ENCODE peak calls at places on chromosome X, in seven cellular contexts. One of them, this sample, is unnamed.

GRCh38 chrX:104195489-104196084 is 29.3 kb downstream of the FAM199X start:
- DNase-seq in cardiac muscle cell: peak
- DNase-seq in T-helper 2 cell: no peak
- DNase-seq in D341Med: peak
- DNase-seq in substantia nigra: no peak
- DNase-seq in EL: peak
- DNase-seq in activated CD4-positive, alpha-beta T cell treated with anti-CD3 and anti-CD28 coated beads, Interleukin-2, amount 50 U/mL, for 4 hours: no peak
- DNase-seq in this sample: peak

GRCh38 chrX:20265221-20265725 is 1.4 kb downstream of the RPS6KA3 start:
- DNase-seq in cardiac muscle cell: peak
- DNase-seq in T-helper 2 cell: peak
- DNase-seq in D341Med: peak
- DNase-seq in substantia nigra: peak
- DNase-seq in EL: peak
- DNase-seq in activated CD4-positive, alpha-beta T cell treated with anti-CD3 and anti-CD28 coated beads, Interleukin-2, amount 50 U/mL, for 4 hours: peak
- DNase-seq in this sample: peak

GRCh38 chrX:32530802-32531403 is 680.4 kb downstream of the DMD start:
- DNase-seq in cardiac muscle cell: peak
- DNase-seq in T-helper 2 cell: no peak
- DNase-seq in D341Med: no peak
- DNase-seq in substantia nigra: no peak
- DNase-seq in EL: peak
- DNase-seq in activated CD4-positive, alpha-beta T cell treated with anti-CD3 and anti-CD28 coated beads, Interleukin-2, amount 50 U/mL, for 4 hours: no peak
- DNase-seq in this sample: peak

GRCh38 chrX:141176586-141177451 is at the start of gene LDOC1:
- DNase-seq in cardiac muscle cell: peak
- DNase-seq in T-helper 2 cell: peak
- DNase-seq in D341Med: peak
- DNase-seq in substantia nigra: peak
- DNase-seq in EL: peak
- DNase-seq in activated CD4-positive, alpha-beta T cell treated with anti-CD3 and anti-CD28 coated beads, Interleukin-2, amount 50 U/mL, for 4 hours: peak
- DNase-seq in this sample: peak

GRCh38 chrX:24846551-24847170 is 152.9 kb downstream of the POLA1 start:
- DNase-seq in cardiac muscle cell: peak
- DNase-seq in T-helper 2 cell: no peak
- DNase-seq in D341Med: no peak
- DNase-seq in substantia nigra: no peak
- DNase-seq in EL: no peak
- DNase-seq in activated CD4-positive, alpha-beta T cell treated with anti-CD3 and anti-CD28 coated beads, Interleukin-2, amount 50 U/mL, for 4 hours: no peak
- DNase-seq in this sample: no peak

GRCh38 chrX:21266949-21267348 is 107.3 kb upstream of the CNKSR2 start:
- DNase-seq in cardiac muscle cell: no peak
- DNase-seq in T-helper 2 cell: no peak
- DNase-seq in D341Med: no peak
- DNase-seq in substantia nigra: no peak
- DNase-seq in EL: no peak
- DNase-seq in activated CD4-positive, alpha-beta T cell treated with anti-CD3 and anti-CD28 coated beads, Interleukin-2, amount 50 U/mL, for 4 hours: no peak
- DNase-seq in this sample: no peak

GRCh38 chrX:110462957-110463356 is 104.3 kb downstream of the RTL9 start:
- DNase-seq in cardiac muscle cell: no peak
- DNase-seq in T-helper 2 cell: no peak
- DNase-seq in D341Med: no peak
- DNase-seq in substantia nigra: no peak
- DNase-seq in EL: no peak
- DNase-seq in activated CD4-positive, alpha-beta T cell treated with anti-CD3 and anti-CD28 coated beads, Interleukin-2, amount 50 U/mL, for 4 hours: no peak
- DNase-seq in this sample: no peak

GRCh38 chrX:74540635-74541249 is 73.7 kb downstream of the RLIM start:
- DNase-seq in cardiac muscle cell: no peak
- DNase-seq in T-helper 2 cell: no peak
- DNase-seq in D341Med: no peak
- DNase-seq in substantia nigra: no peak
- DNase-seq in EL: no peak
- DNase-seq in activated CD4-positive, alpha-beta T cell treated with anti-CD3 and anti-CD28 coated beads, Interleukin-2, amount 50 U/mL, for 4 hours: no peak
- DNase-seq in this sample: no peak

GRCh38 chrX:3175659-3176438 is 134.6 kb downstream of the ARSF start:
- DNase-seq in cardiac muscle cell: peak
- DNase-seq in T-helper 2 cell: no peak
- DNase-seq in D341Med: no peak
- DNase-seq in substantia nigra: no peak
- DNase-seq in EL: peak
- DNase-seq in activated CD4-positive, alpha-beta T cell treated with anti-CD3 and anti-CD28 coated beads, Interleukin-2, amount 50 U/mL, for 4 hours: no peak
- DNase-seq in this sample: no peak

GRCh38 chrX:49184294-49185061 is 1.7 kb downstream of the PRICKLE3 start:
- DNase-seq in cardiac muscle cell: peak
- DNase-seq in T-helper 2 cell: no peak
- DNase-seq in D341Med: peak
- DNase-seq in substantia nigra: peak
- DNase-seq in EL: peak
- DNase-seq in activated CD4-positive, alpha-beta T cell treated with anti-CD3 and anti-CD28 coated beads, Interleukin-2, amount 50 U/mL, for 4 hours: no peak
- DNase-seq in this sample: peak

GRCh38 chrX:134753185-134754008 is 95.1 kb upstream of the PLAC1 start:
- DNase-seq in cardiac muscle cell: peak
- DNase-seq in T-helper 2 cell: no peak
- DNase-seq in D341Med: no peak
- DNase-seq in substantia nigra: no peak
- DNase-seq in EL: peak
- DNase-seq in activated CD4-positive, alpha-beta T cell treated with anti-CD3 and anti-CD28 coated beads, Interleukin-2, amount 50 U/mL, for 4 hours: no peak
- DNase-seq in this sample: no peak

GRCh38 chrX:148580016-148580415 is 79.6 kb downstream of the AFF2 start:
- DNase-seq in cardiac muscle cell: no peak
- DNase-seq in T-helper 2 cell: no peak
- DNase-seq in D341Med: no peak
- DNase-seq in substantia nigra: no peak
- DNase-seq in EL: no peak
- DNase-seq in activated CD4-positive, alpha-beta T cell treated with anti-CD3 and anti-CD28 coated beads, Interleukin-2, amount 50 U/mL, for 4 hours: no peak
- DNase-seq in this sample: no peak

GRCh38 chrX:142244568-142244967 is 39.5 kb upstream of the MAGEC2 start:
- DNase-seq in cardiac muscle cell: no peak
- DNase-seq in T-helper 2 cell: no peak
- DNase-seq in D341Med: no peak
- DNase-seq in substantia nigra: no peak
- DNase-seq in EL: no peak
- DNase-seq in activated CD4-positive, alpha-beta T cell treated with anti-CD3 and anti-CD28 coated beads, Interleukin-2, amount 50 U/mL, for 4 hours: no peak
- DNase-seq in this sample: no peak

GRCh38 chrX:119871599-119872395 is at the start of the genes NDUFA1 and RNF113A:
- DNase-seq in cardiac muscle cell: peak
- DNase-seq in T-helper 2 cell: peak
- DNase-seq in D341Med: peak
- DNase-seq in substantia nigra: peak
- DNase-seq in EL: peak
- DNase-seq in activated CD4-positive, alpha-beta T cell treated with anti-CD3 and anti-CD28 coated beads, Interleukin-2, amount 50 U/mL, for 4 hours: peak
- DNase-seq in this sample: peak

GRCh38 chrX:102858826-102859627 is 78.0 kb upstream of the RAB40AL start:
- DNase-seq in cardiac muscle cell: no peak
- DNase-seq in T-helper 2 cell: no peak
- DNase-seq in D341Med: no peak
- DNase-seq in substantia nigra: no peak
- DNase-seq in EL: peak
- DNase-seq in activated CD4-positive, alpha-beta T cell treated with anti-CD3 and anti-CD28 coated beads, Interleukin-2, amount 50 U/mL, for 4 hours: no peak
- DNase-seq in this sample: peak

GRCh38 chrX:29281078-29281742 is 694.0 kb downstream of the IL1RAPL1 start:
- DNase-seq in cardiac muscle cell: no peak
- DNase-seq in T-helper 2 cell: no peak
- DNase-seq in D341Med: no peak
- DNase-seq in substantia nigra: no peak
- DNase-seq in EL: no peak
- DNase-seq in activated CD4-positive, alpha-beta T cell treated with anti-CD3 and anti-CD28 coated beads, Interleukin-2, amount 50 U/mL, for 4 hours: no peak
- DNase-seq in this sample: no peak

GRCh38 chrX:153722704-153723350 is 1.4 kb downstream of the BCAP31 start:
- DNase-seq in cardiac muscle cell: no peak
- DNase-seq in T-helper 2 cell: no peak
- DNase-seq in D341Med: no peak
- DNase-seq in substantia nigra: no peak
- DNase-seq in EL: no peak
- DNase-seq in activated CD4-positive, alpha-beta T cell treated with anti-CD3 and anti-CD28 coated beads, Interleukin-2, amount 50 U/mL, for 4 hours: no peak
- DNase-seq in this sample: no peak

GRCh38 chrX:131332331-131332730 is 43.2 kb upstream of the IGSF1 start:
- DNase-seq in cardiac muscle cell: no peak
- DNase-seq in T-helper 2 cell: no peak
- DNase-seq in D341Med: no peak
- DNase-seq in substantia nigra: no peak
- DNase-seq in EL: no peak
- DNase-seq in activated CD4-positive, alpha-beta T cell treated with anti-CD3 and anti-CD28 coated beads, Interleukin-2, amount 50 U/mL, for 4 hours: no peak
- DNase-seq in this sample: no peak

GRCh38 chrX:40543661-40544328 is 37.0 kb upstream of the ATP6AP2 start:
- DNase-seq in cardiac muscle cell: peak
- DNase-seq in T-helper 2 cell: no peak
- DNase-seq in D341Med: peak
- DNase-seq in substantia nigra: no peak
- DNase-seq in EL: peak
- DNase-seq in activated CD4-positive, alpha-beta T cell treated with anti-CD3 and anti-CD28 coated beads, Interleukin-2, amount 50 U/mL, for 4 hours: no peak
- DNase-seq in this sample: peak

GRCh38 chrX:8632949-8633348 is 99.0 kb downstream of the ANOS1 start:
- DNase-seq in cardiac muscle cell: peak
- DNase-seq in T-helper 2 cell: no peak
- DNase-seq in D341Med: no peak
- DNase-seq in substantia nigra: no peak
- DNase-seq in EL: no peak
- DNase-seq in activated CD4-positive, alpha-beta T cell treated with anti-CD3 and anti-CD28 coated beads, Interleukin-2, amount 50 U/mL, for 4 hours: no peak
- DNase-seq in this sample: peak

GRCh38 chrX:131650637-131651410 is 107.0 kb downstream of the OR13H1 start:
- DNase-seq in cardiac muscle cell: no peak
- DNase-seq in T-helper 2 cell: no peak
- DNase-seq in D341Med: no peak
- DNase-seq in substantia nigra: no peak
- DNase-seq in EL: no peak
- DNase-seq in activated CD4-positive, alpha-beta T cell treated with anti-CD3 and anti-CD28 coated beads, Interleukin-2, amount 50 U/mL, for 4 hours: no peak
- DNase-seq in this sample: no peak

GRCh38 chrX:154348114-154348531 is 26.3 kb downstream of the FLNA start:
- DNase-seq in cardiac muscle cell: peak
- DNase-seq in T-helper 2 cell: no peak
- DNase-seq in D341Med: no peak
- DNase-seq in substantia nigra: no peak
- DNase-seq in EL: peak
- DNase-seq in activated CD4-positive, alpha-beta T cell treated with anti-CD3 and anti-CD28 coated beads, Interleukin-2, amount 50 U/mL, for 4 hours: no peak
- DNase-seq in this sample: no peak

GRCh38 chrX:78659955-78660354 is 827 bp upstream of the RTL3 start:
- DNase-seq in cardiac muscle cell: no peak
- DNase-seq in T-helper 2 cell: no peak
- DNase-seq in D341Med: no peak
- DNase-seq in substantia nigra: no peak
- DNase-seq in EL: no peak
- DNase-seq in activated CD4-positive, alpha-beta T cell treated with anti-CD3 and anti-CD28 coated beads, Interleukin-2, amount 50 U/mL, for 4 hours: no peak
- DNase-seq in this sample: no peak

GRCh38 chrX:66142351-66142750 is 21.7 kb upstream of the HEPH start:
- DNase-seq in cardiac muscle cell: no peak
- DNase-seq in T-helper 2 cell: no peak
- DNase-seq in D341Med: no peak
- DNase-seq in substantia nigra: no peak
- DNase-seq in EL: no peak
- DNase-seq in activated CD4-positive, alpha-beta T cell treated with anti-CD3 and anti-CD28 coated beads, Interleukin-2, amount 50 U/mL, for 4 hours: no peak
- DNase-seq in this sample: no peak

GRCh38 chrX:112628288-112628687 is 51.5 kb downstream of the LHFPL1 start:
- DNase-seq in cardiac muscle cell: no peak
- DNase-seq in T-helper 2 cell: no peak
- DNase-seq in D341Med: no peak
- DNase-seq in substantia nigra: no peak
- DNase-seq in EL: no peak
- DNase-seq in activated CD4-positive, alpha-beta T cell treated with anti-CD3 and anti-CD28 coated beads, Interleukin-2, amount 50 U/mL, for 4 hours: no peak
- DNase-seq in this sample: no peak

GRCh38 chrX:34956915-34957314 is 14.3 kb downstream of the FAM47B start:
- DNase-seq in cardiac muscle cell: peak
- DNase-seq in T-helper 2 cell: no peak
- DNase-seq in D341Med: no peak
- DNase-seq in substantia nigra: no peak
- DNase-seq in EL: peak
- DNase-seq in activated CD4-positive, alpha-beta T cell treated with anti-CD3 and anti-CD28 coated beads, Interleukin-2, amount 50 U/mL, for 4 hours: no peak
- DNase-seq in this sample: no peak

GRCh38 chrX:47573334-47574095 is 8.7 kb upstream of the TIMP1 start:
- DNase-seq in cardiac muscle cell: peak
- DNase-seq in T-helper 2 cell: no peak
- DNase-seq in D341Med: no peak
- DNase-seq in substantia nigra: no peak
- DNase-seq in EL: peak
- DNase-seq in activated CD4-positive, alpha-beta T cell treated with anti-CD3 and anti-CD28 coated beads, Interleukin-2, amount 50 U/mL, for 4 hours: no peak
- DNase-seq in this sample: peak

GRCh38 chrX:154732421-154733071 is 18.3 kb downstream of the GAB3 start:
- DNase-seq in cardiac muscle cell: peak
- DNase-seq in T-helper 2 cell: no peak
- DNase-seq in D341Med: no peak
- DNase-seq in substantia nigra: no peak
- DNase-seq in EL: peak
- DNase-seq in activated CD4-positive, alpha-beta T cell treated with anti-CD3 and anti-CD28 coated beads, Interleukin-2, amount 50 U/mL, for 4 hours: no peak
- DNase-seq in this sample: no peak

GRCh38 chrX:12065251-12065650 is 73.0 kb upstream of the FRMPD4 start:
- DNase-seq in cardiac muscle cell: peak
- DNase-seq in T-helper 2 cell: no peak
- DNase-seq in D341Med: no peak
- DNase-seq in substantia nigra: no peak
- DNase-seq in EL: peak
- DNase-seq in activated CD4-positive, alpha-beta T cell treated with anti-CD3 and anti-CD28 coated beads, Interleukin-2, amount 50 U/mL, for 4 hours: no peak
- DNase-seq in this sample: peak

GRCh38 chrX:15985937-15986336 is 131.3 kb upstream of the AP1S2 start:
- DNase-seq in cardiac muscle cell: no peak
- DNase-seq in T-helper 2 cell: no peak
- DNase-seq in D341Med: no peak
- DNase-seq in substantia nigra: no peak
- DNase-seq in EL: peak
- DNase-seq in activated CD4-positive, alpha-beta T cell treated with anti-CD3 and anti-CD28 coated beads, Interleukin-2, amount 50 U/mL, for 4 hours: no peak
- DNase-seq in this sample: no peak

GRCh38 chrX:43166874-43167273 is 388.9 kb upstream of the PPP1R2C start:
- DNase-seq in cardiac muscle cell: no peak
- DNase-seq in T-helper 2 cell: no peak
- DNase-seq in D341Med: no peak
- DNase-seq in substantia nigra: no peak
- DNase-seq in EL: no peak
- DNase-seq in activated CD4-positive, alpha-beta T cell treated with anti-CD3 and anti-CD28 coated beads, Interleukin-2, amount 50 U/mL, for 4 hours: no peak
- DNase-seq in this sample: no peak

GRCh38 chrX:149541521-149542047 is 772 bp downstream of the EOLA1 start:
- DNase-seq in cardiac muscle cell: peak
- DNase-seq in T-helper 2 cell: no peak
- DNase-seq in D341Med: no peak
- DNase-seq in substantia nigra: no peak
- DNase-seq in EL: no peak
- DNase-seq in activated CD4-positive, alpha-beta T cell treated with anti-CD3 and anti-CD28 coated beads, Interleukin-2, amount 50 U/mL, for 4 hours: no peak
- DNase-seq in this sample: peak

GRCh38 chrX:129686422-129686948 is 31.7 kb upstream of the APLN start:
- DNase-seq in cardiac muscle cell: peak
- DNase-seq in T-helper 2 cell: no peak
- DNase-seq in D341Med: peak
- DNase-seq in substantia nigra: peak
- DNase-seq in EL: no peak
- DNase-seq in activated CD4-positive, alpha-beta T cell treated with anti-CD3 and anti-CD28 coated beads, Interleukin-2, amount 50 U/mL, for 4 hours: no peak
- DNase-seq in this sample: no peak